ENCODE peak calls at places on chromosomes 4 and X, in seven cellular contexts. L is IMR-90, R is H9, H is mesenchymal stem cell, B is H1, I is neuronal stem cell, G is trophoblast cell. F is an unnamed sample.

GRCh38 chr4:22485751-22486150 is 30.1 kb downstream of the ADGRA3 start:
- DNase-seq in G (no peak), B (no peak), I (no peak), L (peak; percentile 76), H (no peak), R (no peak), F (no peak)

GRCh38 chrX:134484039-134484438 is 24.1 kb downstream of the HPRT1 start:
- DNase-seq in B (no peak), L (peak; percentile 67), G (no peak), R (no peak), H (peak; percentile 59), I (peak; percentile 32), F (peak; percentile 39)

GRCh38 chr4:67809502-67809901 is 55.3 kb upstream of the GNRHR start:
- DNase-seq in L (no peak), R (peak; percentile 36), B (no peak), G (no peak), I (no peak), H (no peak), F (peak; percentile 26)

GRCh38 chr4:162497564-162498167 is 333.9 kb upstream of the FSTL5 start:
- DNase-seq in B (no peak), R (no peak), I (peak; percentile 24), G (no peak), H (peak; percentile 57), L (peak; percentile 42), F (peak; percentile 19)

GRCh38 chr4:123144626-123145025 is 222.2 kb upstream of the NUDT6 start:
- DNase-seq in H (no peak), R (no peak), L (no peak), I (no peak), G (no peak), B (no peak), F (no peak)

GRCh38 chr4:113760852-113761681 is 471 bp downstream of the CAMK2D start:
- DNase-seq in H (peak; percentile 91), R (peak; percentile 54), I (peak; percentile 36), G (peak; percentile 18), B (no peak), L (peak; percentile 71), F (peak; percentile 87)

GRCh38 chr4:102445213-102445612 is 55.9 kb upstream of the NFKB1 start:
- DNase-seq in R (no peak), H (no peak), G (no peak), L (no peak), B (no peak), I (no peak), F (no peak)

GRCh38 chr4:86961605-86962295 is 26.9 kb downstream of the AFF1 start:
- DNase-seq in H (peak; percentile 89), I (no peak), G (no peak), L (peak; percentile 67), R (no peak), B (no peak), F (no peak)

GRCh38 chr4:148283665-148284064 is 158.5 kb downstream of the NR3C2 start:
- DNase-seq in B (no peak), I (no peak), H (no peak), R (no peak), L (no peak), G (no peak), F (no peak)

GRCh38 chrX:33840176-33840575 is 291.9 kb downstream of the FAM47A start:
- DNase-seq in G (no peak), L (no peak), I (peak; percentile 3), B (no peak), R (no peak), H (no peak), F (no peak)

GRCh38 chrX:24186483-24186882 is 37.0 kb downstream of the ZFX start:
- DNase-seq in I (no peak), L (no peak), R (no peak), H (no peak), G (no peak), B (no peak), F (no peak)

GRCh38 chr4:176883681-176884418 is 91.1 kb upstream of the VEGFC start:
- DNase-seq in R (no peak), B (no peak), I (no peak), G (no peak), H (peak; percentile 87), L (peak; percentile 88), F (no peak)

GRCh38 chr4:58063761-58064160 is 953.6 kb upstream of the IGFBP7 start:
- DNase-seq in H (peak; percentile 17), B (no peak), R (no peak), L (no peak), I (no peak), G (no peak), F (no peak)

GRCh38 chr4:2828758-2829181 is 14.9 kb upstream of the ADD1 start:
- DNase-seq in H (no peak), L (no peak), I (no peak), B (no peak), G (no peak), R (no peak), F (no peak)

GRCh38 chr4:154507170-154507569 is 15.6 kb upstream of the DCHS2 start:
- DNase-seq in G (peak; percentile 2), I (no peak), L (no peak), B (no peak), H (no peak), R (no peak), F (peak; percentile 39)

GRCh38 chr4:57023104-57023503 is 44.4 kb downstream of the POLR2B start:
- DNase-seq in L (peak; percentile 97), H (peak; percentile 89), I (no peak), B (no peak), G (no peak), R (no peak), F (no peak)

GRCh38 chr4:43014266-43014665 is 121.8 kb downstream of the GRXCR1 start:
- DNase-seq in B (no peak), L (no peak), H (no peak), G (no peak), I (no peak), R (no peak), F (no peak)

GRCh38 chrX:23952984-23953907 is 45.4 kb downstream of the CXorf58 start:
- DNase-seq in G (no peak), B (no peak), I (no peak), R (peak; percentile 72), L (no peak), H (no peak), F (peak; percentile 76)

GRCh38 chr4:98113005-98113404 is 30.3 kb downstream of the STPG2 start:
- DNase-seq in H (peak; percentile 30), R (peak; percentile 47), G (no peak), B (no peak), I (peak; percentile 9), L (peak; percentile 25), F (peak; percentile 61)

GRCh38 chr4:186592450-186592849 is 37.1 kb upstream of the MTNR1A start:
- DNase-seq in I (no peak), B (no peak), L (no peak), G (no peak), H (no peak), R (no peak), F (no peak)

GRCh38 chr4:26039950-26040349 is 125.9 kb downstream of the SMIM20 start:
- DNase-seq in R (no peak), G (no peak), L (peak; percentile 31), I (no peak), H (peak; percentile 71), B (no peak), F (no peak)

GRCh38 chr4:88147799-88148217 is 10.6 kb downstream of the ABCG2 start:
- DNase-seq in R (no peak), I (no peak), G (peak; percentile 79), H (peak; percentile 51), L (no peak), B (no peak), F (peak; percentile 89)

GRCh38 chrX:18955676-18956075 is 28.2 kb downstream of the PHKA2 start:
- DNase-seq in I (no peak), G (no peak), H (no peak), L (no peak), R (no peak), B (no peak), F (no peak)

GRCh38 chr4:85741921-85742591 is 267.1 kb downstream of the ARHGAP24 start:
- DNase-seq in H (no peak), L (no peak), B (no peak), G (no peak), R (no peak), I (no peak), F (no peak)
- H2BK120ac ChIP-seq in H (no peak overlapping the region), L (peak overlapping the region; percentile 49), B (no peak overlapping the region), G (no peak overlapping the region), R (no peak overlapping the region), I (no peak overlapping the region), F (no peak overlapping the region)

GRCh38 chr4:165678236-165678960 is 194.6 kb upstream of the TLL1 start:
- DNase-seq in I (no peak), L (no peak), G (no peak), R (no peak), H (no peak), B (no peak), F (no peak)
- H2BK120ac ChIP-seq in I (no peak overlapping the region), L (no peak overlapping the region), G (no peak overlapping the region), R (no peak overlapping the region), H (no peak overlapping the region), B (peak overlapping the region; percentile 29), F (no peak overlapping the region)

GRCh38 chr4:143375326-143376073 is 38.8 kb downstream of the GAB1 start:
- DNase-seq in H (peak; percentile 45), I (no peak), B (no peak), G (no peak), R (peak; percentile 50), L (no peak), F (peak; percentile 67)
- H2BK120ac ChIP-seq in H (no peak overlapping the region), I (no peak overlapping the region), B (no peak overlapping the region), G (peak overlapping the region; percentile 68), R (no peak overlapping the region), L (no peak overlapping the region), F (no peak overlapping the region)

DNA sequence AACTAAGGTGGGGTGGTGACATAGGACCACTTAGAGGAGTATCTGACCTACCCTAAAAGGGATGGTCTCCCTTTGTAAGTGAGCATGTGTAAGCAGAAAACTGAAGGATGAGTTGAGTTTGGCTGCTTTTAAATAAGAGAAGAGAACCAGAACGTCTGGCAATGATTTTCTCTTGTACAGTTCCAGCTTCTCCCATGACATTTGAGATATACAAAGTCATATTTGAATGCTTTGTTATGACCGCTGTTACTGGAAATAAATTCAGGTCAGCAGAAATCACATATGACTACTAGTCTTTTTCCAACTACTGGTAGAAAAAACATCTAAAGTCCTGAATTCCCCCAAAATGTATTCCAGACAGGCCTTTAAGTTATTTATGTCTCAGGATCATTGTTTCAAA is 313.3 kb upstream of the BMP3 start:
- DNase-seq in G (no peak), B (no peak), L (no peak), R (no peak), I (no peak), H (no peak), F (no peak)
- H2BK120ac ChIP-seq in G (no peak overlapping the region), B (no peak overlapping the region), L (no peak overlapping the region), R (no peak overlapping the region), I (no peak overlapping the region), H (no peak overlapping the region), F (no peak overlapping the region)

F was measured in mesendoderm.